ENCODE peak calls at places on chromosomes 16 and 17, in six cellular contexts. A is AG10803, E is tibial artery, C is NB4, I is neuronal stem cell, R is ovary. F is an unnamed sample.

GRCh38 chr17:77054926-77055325 is 85.8 kb upstream of the SEC14L1 start:
- DNase-seq in A (no peak), E (no peak), C (no peak), I (no peak), R (no peak), F (no peak)

GRCh38 chr16:27547134-27547533 is 2.6 kb downstream of the GTF3C1 start:
- DNase-seq in A (peak), E (no peak), C (peak), I (no peak), R (peak), F (no peak)

GRCh38 chr17:9802294-9802693 is 10.9 kb upstream of the DHRS7C start:
- DNase-seq in A (peak), E (no peak), C (no peak), I (no peak), R (peak), F (no peak)

GRCh38 chr17:65231662-65232335 is 94.6 kb downstream of the RGS9 start:
- DNase-seq in A (peak), E (no peak), C (peak), I (peak), R (no peak), F (peak)

GRCh38 chr16:79188115-79188779 is 412.3 kb downstream of the MAF start:
- DNase-seq in A (no peak), E (no peak), C (peak), I (no peak), R (no peak), F (no peak)

GRCh38 chr17:35849469-35850348 is 19.0 kb downstream of the HEATR9 start:
- DNase-seq in A (peak), E (no peak), C (peak), I (peak), R (no peak), F (peak)

GRCh38 chr16:13098536-13098935 is 197.1 kb downstream of the SHISA9 start:
- DNase-seq in A (peak), E (no peak), C (no peak), I (no peak), R (no peak), F (no peak)

GRCh38 chr17:1379930-1380313 is 20.1 kb downstream of the YWHAE start:
- DNase-seq in A (no peak), E (no peak), C (no peak), I (no peak), R (no peak), F (no peak)

GRCh38 chr16:1523581-1524245 is 9.8 kb upstream of the TMEM204 start:
- DNase-seq in A (no peak), E (no peak), C (no peak), I (no peak), R (no peak), F (no peak)

GRCh38 chr16:9360075-9360474 is 268.6 kb downstream of the HAPSTR1 start:
- DNase-seq in A (no peak), E (no peak), C (no peak), I (no peak), R (no peak), F (no peak)

GRCh38 chr17:34979650-34980352 is 511 bp upstream of the LIG3 start:
- DNase-seq in A (no peak), E (no peak), C (peak), I (no peak), R (no peak), F (no peak)

GRCh38 chr17:74760404-74761105 is 12.1 kb downstream of the NHERF1 start:
- DNase-seq in A (no peak), E (no peak), C (peak), I (no peak), R (no peak), F (no peak)

GRCh38 chr17:354651-355556 is 2.3 kb upstream of the RPH3AL start:
- DNase-seq in A (no peak), E (no peak), C (no peak), I (no peak), R (no peak), F (no peak)

GRCh38 chr17:72587773-72588511 is 467.1 kb downstream of the SOX9 start:
- DNase-seq in A (no peak), E (no peak), C (peak), I (no peak), R (no peak), F (no peak)

GRCh38 chr16:4780235-4780634 is 7.9 kb downstream of the SEPTIN12 start:
- DNase-seq in A (no peak), E (no peak), C (no peak), I (no peak), R (no peak), F (no peak)

GRCh38 chr17:28370035-28370743 is at the start of gene VTN:
- DNase-seq in A (no peak), E (no peak), C (peak), I (peak), R (no peak), F (no peak)

GRCh38 chr16:66309409-66309808 is 57.1 kb upstream of the CDH5 start:
- DNase-seq in A (no peak), E (no peak), C (no peak), I (no peak), R (no peak), F (no peak)

GRCh38 chr16:10256855-10257641 is 74.8 kb upstream of the GRIN2A start:
- DNase-seq in A (peak), E (no peak), C (peak), I (peak), R (peak), F (no peak)

GRCh38 chr16:11263737-11264136 is 5.4 kb downstream of the TNP2 start:
- DNase-seq in A (no peak), E (no peak), C (no peak), I (no peak), R (no peak), F (no peak)

GRCh38 chr17:45293413-45294211 is 23.2 kb downstream of the MAP3K14 start:
- DNase-seq in A (peak), E (peak), C (peak), I (no peak), R (peak), F (peak)

GRCh38 chr17:53472586-53472985 is 350.1 kb upstream of the KIF2B start:
- DNase-seq in A (no peak), E (no peak), C (no peak), I (no peak), R (no peak), F (no peak)

GRCh38 chr16:19131809-19132777 is 18.3 kb downstream of the ITPRIPL2 start:
- DNase-seq in A (no peak), E (no peak), C (no peak), I (no peak), R (no peak), F (no peak)

GRCh38 chr17:7383742-7384488 is 3.0 kb downstream of the TNK1 start:
- DNase-seq in A (no peak), E (no peak), C (no peak), I (no peak), R (peak), F (peak)

DNA sequence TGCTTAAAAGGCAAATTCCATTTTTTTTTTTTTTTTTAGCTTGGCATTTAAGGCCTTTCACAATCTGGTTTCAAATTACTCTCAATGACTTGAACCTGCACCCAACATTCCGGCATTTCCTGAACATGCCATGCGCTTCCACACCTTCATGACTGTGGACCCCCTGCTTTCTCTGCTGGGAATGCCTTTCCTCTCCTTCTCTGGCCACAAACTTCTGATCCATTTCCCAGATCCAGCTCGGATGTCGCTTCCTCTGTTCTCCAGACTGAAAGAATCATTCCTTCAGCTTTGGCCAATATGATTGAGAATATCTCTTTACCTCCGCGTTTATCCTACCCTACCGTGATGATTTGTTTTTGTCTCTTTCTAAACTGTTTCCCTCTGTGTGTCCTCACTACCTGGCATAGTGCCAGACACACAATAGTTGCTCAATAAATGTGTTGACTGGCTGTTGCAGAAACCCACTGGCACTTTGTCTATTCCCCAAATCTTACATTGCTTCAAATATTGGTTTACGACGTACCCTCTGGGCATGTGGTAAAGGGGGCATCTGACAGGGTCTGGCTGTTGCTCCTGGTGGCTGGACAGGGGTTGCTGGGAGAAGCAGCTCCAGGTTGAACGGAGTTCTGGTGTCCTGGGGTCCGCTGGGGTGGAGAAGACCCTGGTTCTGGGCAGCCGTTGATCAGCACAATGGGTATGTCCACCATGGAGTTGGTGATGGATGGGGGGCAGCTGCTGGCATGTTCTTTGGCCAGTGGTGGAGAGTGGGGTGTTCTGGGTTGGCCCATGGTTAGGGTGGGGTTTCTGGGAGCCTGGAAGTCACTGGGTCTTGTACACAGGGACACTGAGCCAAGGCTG is 14.7 kb downstream of the TNS4 start:
- DNase-seq in A (peak), E (no peak), C (peak), I (no peak), R (no peak), F (no peak)
- H3K4me3 ChIP-seq in A (peak), E (no peak), C (no peak), I (no peak), R (no peak), F (no peak)

GRCh38 chr16:86575095-86575685 is 3.2 kb upstream of the FOXL1 start:
- DNase-seq in A (no peak), E (no peak), C (no peak), I (no peak), R (no peak), F (no peak)

GRCh38 chr16:86578056-86578455 is 293 bp upstream of the FOXL1 start:
- DNase-seq in A (no peak), E (peak), C (no peak), I (no peak), R (no peak), F (no peak)

GRCh38 chr16:86575754-86576557 is 2.4 kb upstream of the FOXL1 start:
- DNase-seq in A (peak), E (peak), C (peak), I (peak), R (no peak), F (no peak)

GRCh38 chr16:86577314-86577971 is 906 bp upstream of the FOXL1 start:
- DNase-seq in A (no peak), E (peak), C (no peak), I (no peak), R (no peak), F (no peak)

DNA sequence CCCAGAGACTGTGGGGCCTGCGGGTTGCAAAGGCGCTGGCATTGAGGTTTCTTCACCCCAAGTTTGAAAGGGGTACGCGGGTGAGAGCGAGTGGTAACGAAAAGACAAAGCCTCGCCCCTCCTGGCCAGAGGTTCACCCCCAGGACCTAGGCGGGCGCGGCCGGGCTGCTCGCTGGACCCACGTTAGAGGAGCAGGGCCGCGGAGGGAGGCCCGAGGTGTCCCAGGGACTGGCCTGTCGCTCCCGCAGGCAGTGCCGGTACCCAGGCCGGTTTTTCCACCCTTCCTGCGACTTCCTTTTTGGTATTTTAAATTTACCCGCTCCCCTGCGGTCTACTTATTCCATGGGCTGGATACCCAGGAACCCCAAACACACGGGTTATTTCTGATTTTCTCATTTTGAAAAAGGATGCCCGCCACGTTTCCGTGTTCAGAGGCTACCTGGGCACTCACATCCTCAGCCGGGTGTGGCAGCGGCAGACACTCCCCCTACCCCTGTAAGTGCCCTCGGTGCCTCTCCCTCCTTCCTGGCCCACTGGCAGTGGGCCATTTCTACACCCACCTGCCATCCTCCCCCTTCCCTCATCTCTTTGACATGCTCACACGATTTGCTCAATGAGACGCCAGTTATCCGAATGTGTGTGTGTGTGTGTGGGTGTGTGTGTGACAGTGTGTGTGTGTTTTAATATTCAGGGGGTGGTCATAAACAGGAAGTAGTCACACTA is 1.6 kb upstream of the FOXL1 start:
- DNase-seq in A (no peak), E (peak), C (no peak), I (no peak), R (no peak), F (no peak)
- H3K4me3 ChIP-seq in A (peak), E (peak), C (no peak), I (peak), R (no peak), F (peak)

DNA sequence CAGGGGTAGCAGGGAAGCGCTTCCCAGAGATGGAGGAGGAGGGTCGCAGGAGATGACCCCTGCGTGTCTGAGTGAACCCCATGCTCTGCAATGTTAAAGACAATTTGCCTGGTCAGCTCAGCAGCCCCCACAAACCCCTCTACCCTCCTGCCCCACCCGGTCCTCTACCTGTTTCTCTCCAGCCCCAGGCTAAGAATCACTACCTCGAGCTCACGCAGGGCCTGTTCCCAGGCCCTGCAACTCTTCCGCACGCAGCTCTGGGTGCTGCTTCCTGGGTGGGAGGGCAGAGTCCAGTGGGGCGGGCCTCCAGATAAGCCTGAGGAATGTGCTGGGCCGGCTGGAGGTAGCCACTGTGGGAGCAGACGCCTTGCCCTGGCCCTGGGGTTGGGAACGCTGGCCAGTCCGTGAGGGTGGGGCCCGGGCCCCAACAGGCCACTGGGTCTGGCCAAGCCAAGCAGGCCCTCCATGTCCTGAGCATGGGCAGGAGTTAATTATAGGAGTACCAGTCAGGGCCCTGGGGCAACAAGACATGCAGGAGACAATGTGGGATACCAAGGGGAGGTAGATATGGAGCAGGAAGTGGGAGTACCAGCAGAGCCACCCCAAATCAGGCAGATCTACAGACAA is 6.1 kb downstream of the DOK4 start:
- DNase-seq in A (peak), E (peak), C (no peak), I (no peak), R (peak), F (no peak)
- H3K4me3 ChIP-seq in A (peak), E (peak), C (no peak), I (no peak), R (peak), F (peak)

GRCh38 chr17:61338000-61338864 is 61.4 kb upstream of the TBX2 start:
- DNase-seq in A (peak), E (no peak), C (no peak), I (no peak), R (no peak), F (no peak)
- H3K4me3 ChIP-seq in A (no peak), E (no peak), C (no peak), I (no peak), R (no peak), F (no peak)

F was measured in dorsolateral prefrontal cortex.